ENCODE peak calls at places on chromosome 16, in ten cellular contexts. L is uterus; B is sigmoid colon; A is AG04450; F is breast epithelium; N is NCI-H1436 treated with DMSO at 0.1 percent for 48 hours; U is stimulated activated CD4-positive, alpha-beta T cell treated with anti-CD3 and anti-CD28 coated beads, TNF-alpha, amount 100 ng/mL, for 1 hour; W is nucleus accumbens; E is GM20000; K is T-cell. Z is an unnamed sample.

GRCh38 chr16:2527784-2528100 is 3.5 kb downstream of the CEMP1 start:
- DNase-seq in L (no peak), K (no peak), U (no peak), A (no peak), F (no peak), E (no peak), N (no peak), W (no peak), B (no peak), Z (no peak)

GRCh38 chr16:47492428-47493357 is 31.6 kb downstream of the PHKB start:
- DNase-seq in F (no peak), L (peak; percentile 75), A (no peak), K (no peak), E (peak; percentile 52), N (no peak), W (no peak), U (no peak), B (peak; percentile 93), Z (peak; percentile 92)

GRCh38 chr16:69606985-69607384 is 41.2 kb downstream of the NFAT5 start:
- DNase-seq in L (no peak), F (no peak), U (no peak), N (no peak), B (no peak), W (no peak), E (no peak), A (no peak), K (no peak), Z (no peak)

GRCh38 chr16:67428146-67428731 is 2.7 kb upstream of the HSD11B2 start:
- DNase-seq in A (no peak), L (peak; percentile 82), F (peak; percentile 83), N (no peak), K (peak; percentile 49), B (peak; percentile 87), E (peak; percentile 85), W (no peak), U (peak; percentile 36), Z (peak; percentile 82)

GRCh38 chr16:86714166-86714565 is 135.8 kb downstream of the FOXL1 start:
- DNase-seq in N (no peak), E (no peak), W (no peak), U (no peak), F (no peak), B (no peak), A (no peak), K (no peak), L (no peak), Z (no peak)

GRCh38 chr16:4496305-4496704 is 20.1 kb downstream of the HMOX2 start:
- DNase-seq in F (no peak), L (no peak), W (no peak), B (no peak), E (no peak), N (no peak), K (no peak), A (no peak), U (no peak), Z (no peak)

GRCh38 chr16:69522732-69523404 is 42.9 kb upstream of the NFAT5 start:
- DNase-seq in U (no peak), W (no peak), L (no peak), N (no peak), E (no peak), K (no peak), B (no peak), A (no peak), F (no peak), Z (no peak)

GRCh38 chr16:24539850-24540484 is 601 bp downstream of the RBBP6 start:
- DNase-seq in W (no peak), U (peak; percentile 38), K (no peak), B (peak; percentile 84), E (no peak), N (no peak), A (no peak), F (peak; percentile 62), L (peak; percentile 57), Z (peak; percentile 81)

GRCh38 chr16:4488486-4488967 is 12.3 kb downstream of the HMOX2 start:
- DNase-seq in E (no peak), L (no peak), B (no peak), U (no peak), N (no peak), A (no peak), W (no peak), F (no peak), K (peak; percentile 48), Z (no peak)

GRCh38 chr16:55035037-55035436 is 104.4 kb downstream of the IRX5 start:
- DNase-seq in W (no peak), K (no peak), L (no peak), A (no peak), E (peak; percentile 48), B (no peak), U (no peak), F (no peak), N (no peak), Z (no peak)

GRCh38 chr16:89476379-89476778 is 14.0 kb downstream of the ANKRD11 start:
- DNase-seq in E (no peak), F (no peak), W (no peak), A (no peak), U (no peak), L (no peak), K (no peak), N (no peak), B (no peak), Z (no peak)

GRCh38 chr16:56262879-56263245 is 71.6 kb downstream of the GNAO1 start:
- DNase-seq in F (no peak), U (no peak), W (no peak), K (no peak), E (no peak), A (no peak), L (no peak), N (no peak), B (peak; percentile 63), Z (no peak)

GRCh38 chr16:87304951-87305350 is 12.2 kb downstream of the C16orf95 start:
- DNase-seq in A (no peak), L (no peak), B (no peak), K (no peak), E (no peak), N (no peak), F (no peak), U (no peak), W (no peak), Z (peak; percentile 44)

Z was measured in cardiac septum.